ENCODE peak calls at places on chromosomes 1 and 21, in six cellular contexts. T is tibial nerve, V is body of pancreas, I is transverse colon, U is HCT116, D is prostate gland. Z is an unnamed sample.

GRCh38 chr1:221555689-221556433 is 186.0 kb downstream of the DUSP10 start:
- DNase-seq in U (no peak), I (no peak), T (no peak), V (no peak), D (no peak), Z (no peak)

GRCh38 chr1:194289569-194290266 is 1103.3 kb upstream of the B3GALT2 start:
- DNase-seq in T (no peak), I (peak; percentile 20), U (no peak), D (no peak), V (no peak), Z (no peak)

GRCh38 chr1:203136409-203137042 is 9.0 kb downstream of the ADORA1 start:
- DNase-seq in D (no peak), T (no peak), V (no peak), U (no peak), I (no peak), Z (no peak)

GRCh38 chr1:175893192-175893591 is 149.8 kb upstream of the TNR start:
- DNase-seq in V (no peak), D (no peak), T (no peak), I (no peak), U (no peak), Z (no peak)

GRCh38 chr1:45205000-45205909 is 1.1 kb downstream of the ZSWIM5 start:
- DNase-seq in V (peak; percentile 43), D (peak; percentile 52), T (peak; percentile 12), I (peak; percentile 60), U (no peak), Z (no peak)

GRCh38 chr1:17503146-17503545 is 36.4 kb upstream of the ARHGEF10L start:
- DNase-seq in U (no peak), T (no peak), V (no peak), I (peak; percentile 47), D (no peak), Z (no peak)

GRCh38 chr1:56222914-56223540 is 356.3 kb downstream of the PLPP3 start:
- DNase-seq in T (no peak), V (no peak), I (no peak), U (no peak), D (no peak), Z (no peak)

GRCh38 chr21:25369524-25370300 is 237.6 kb downstream of the MRPL39 start:
- DNase-seq in V (no peak), I (no peak), U (no peak), T (no peak), D (no peak), Z (no peak)

GRCh38 chr21:15660424-15660805 is 69.4 kb upstream of the USP25 start:
- DNase-seq in U (no peak), T (no peak), I (no peak), D (no peak), V (no peak), Z (no peak)

GRCh38 chr1:230712470-230712942 is 1.4 kb downstream of the AGT start:
- DNase-seq in T (no peak), D (no peak), U (no peak), I (no peak), V (no peak), Z (no peak)
- TF ChIP-seq POLR2A in T (no peak), D (no peak), U (no peak), I (no peak), V (no peak), Z (no peak)

GRCh38 chr21:33112670-33113596 is 43.0 kb downstream of the OLIG1 start:
- DNase-seq in V (no peak), T (no peak), U (no peak), I (no peak), D (no peak), Z (no peak)

GRCh38 chr21:33114276-33114675 is 44.3 kb downstream of the OLIG1 start:
- DNase-seq in U (no peak), D (no peak), V (no peak), T (no peak), I (no peak), Z (no peak)

GRCh38 chr21:33117268-33117888 is 47.4 kb downstream of the OLIG1 start:
- DNase-seq in V (no peak), I (no peak), D (no peak), T (no peak), U (no peak), Z (no peak)

GRCh38 chr21:33116669-33117267 is 46.8 kb downstream of the OLIG1 start:
- DNase-seq in D (no peak), U (no peak), V (no peak), T (no peak), I (no peak), Z (no peak)

DNA sequence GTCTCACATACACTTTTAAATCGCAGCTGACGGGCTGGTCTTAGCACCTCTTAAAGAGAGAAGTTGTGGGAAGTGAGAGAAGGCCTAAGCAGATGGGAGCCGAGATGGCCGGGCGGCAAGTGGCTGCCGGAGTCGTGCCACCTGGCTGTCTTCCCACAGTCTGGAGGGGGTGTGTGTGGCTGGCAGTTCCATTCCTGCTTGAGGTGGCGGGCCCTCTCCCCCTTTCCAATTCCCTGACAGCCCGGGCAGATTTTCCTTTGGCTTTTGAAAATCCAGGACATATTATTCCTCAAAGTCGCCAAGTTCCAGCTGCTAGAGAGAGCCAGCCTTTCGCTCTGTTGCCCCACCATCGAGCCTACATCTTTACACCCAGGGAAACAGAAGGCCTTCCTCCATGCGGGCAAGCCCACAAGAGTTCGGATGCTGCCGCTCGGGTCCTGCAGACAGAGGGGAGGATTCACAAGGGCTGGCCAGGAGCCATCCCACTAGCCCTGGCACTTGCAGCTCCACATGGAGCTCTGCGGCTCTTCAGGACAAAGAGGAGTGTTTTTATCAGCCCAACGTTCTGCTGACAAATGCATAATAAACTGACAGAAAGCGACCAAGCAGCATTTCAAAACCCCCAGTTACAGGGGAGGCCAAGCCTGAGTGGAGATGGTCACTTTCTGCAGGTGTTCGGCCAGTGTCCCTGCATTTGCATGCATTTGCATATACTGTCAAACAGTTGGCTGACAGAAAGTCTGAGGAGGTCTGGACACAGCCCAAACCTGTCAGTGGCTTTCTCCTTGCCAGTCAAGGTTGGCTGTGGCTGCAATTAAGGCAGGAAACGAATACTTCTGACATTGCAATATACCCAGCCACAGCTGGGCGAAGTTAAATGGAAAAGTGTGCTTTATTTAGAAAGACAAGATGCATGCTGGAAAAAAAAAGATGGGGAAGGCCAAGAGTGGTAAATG is 45.9 kb downstream of the OLIG1 start:
- DNase-seq in D (no peak), T (no peak), U (no peak), I (no peak), V (peak; percentile 31), Z (no peak)
- TF ChIP-seq POLR2A in D (no peak), T (no peak), U (no peak), I (no peak), V (no peak), Z (no peak)

GRCh38 chr1:208243851-208244583 is at the start of gene PLXNA2:
- DNase-seq in I (peak; percentile 93), T (peak; percentile 69), V (peak; percentile 88), U (peak; percentile 15), D (peak; percentile 89), Z (peak; percentile 73)
- TF ChIP-seq POLR2A in I (peak; percentile 83), T (peak; percentile 5), V (peak; percentile 71), U (no peak), D (peak; percentile 79), Z (peak; percentile 53)

GRCh38 chr1:67468066-67468718 is 38.0 kb upstream of the SERBP1 start:
- DNase-seq in T (no peak), U (no peak), D (no peak), I (no peak), V (no peak), Z (peak; percentile 14)
- TF ChIP-seq POLR2A in T (no peak), U (no peak), D (no peak), I (no peak), V (no peak), Z (no peak)

GRCh38 chr1:212612251-212612961 is 3.8 kb downstream of the ATF3 start:
- DNase-seq in D (no peak), T (no peak), U (no peak), V (no peak), I (no peak), Z (no peak)
- TF ChIP-seq POLR2A in D (no peak), T (no peak), U (no peak), V (no peak), I (no peak), Z (no peak)